ENCODE peak calls at places on chromosomes 12 and 14, in seven cellular contexts. R is M059J; U is ELF-1; F is heart left ventricle; M is naive thymus-derived CD4-positive, alpha-beta T cell; G is kidney glomerular epithelial cell; Z is stimulated activated CD4-positive, alpha-beta T cell treated with anti-CD3 and anti-CD28 coated beads, Interleukin-1b, Interleukin-23, amount 100 ng/mL, for 48 hours. C is an unnamed sample.

GRCh38 chr14:23379331-23380196 is 2.7 kb downstream of the CMTM5 start:
- DNase-seq in M (peak), R (peak), Z (peak), F (peak), G (no peak), U (peak), C (no peak)

GRCh38 chr14:57462551-57462950 is 31.1 kb downstream of the CCDC198 start:
- DNase-seq in G (no peak), R (peak), F (no peak), U (no peak), Z (no peak), M (no peak), C (no peak)

GRCh38 chr12:21190016-21190415 is 59.0 kb downstream of the SLCO1B1 start:
- DNase-seq in G (no peak), M (no peak), U (no peak), F (no peak), Z (no peak), R (no peak), C (no peak)

GRCh38 chr14:97298775-97299174 is 501.6 kb downstream of the VRK1 start:
- DNase-seq in M (no peak), U (no peak), R (no peak), F (no peak), G (no peak), Z (no peak), C (no peak)

GRCh38 chr14:76546426-76547221 is 170.7 kb downstream of the ESRRB start:
- DNase-seq in F (no peak), R (peak), G (peak), Z (peak), U (peak), M (no peak), C (peak)

GRCh38 chr14:103624860-103625259 is 4.2 kb upstream of the KLC1 start:
- DNase-seq in M (no peak), Z (peak), G (peak), F (peak), R (peak), U (peak), C (no peak)

GRCh38 chr12:130966443-130967030 is 12.8 kb downstream of the ADGRD1 start:
- DNase-seq in M (no peak), Z (no peak), R (no peak), G (no peak), F (no peak), U (no peak), C (no peak)

GRCh38 chr12:1501695-1502440 is 92.5 kb downstream of the FBXL14 start:
- DNase-seq in Z (no peak), F (no peak), U (no peak), M (no peak), G (no peak), R (no peak), C (no peak)

GRCh38 chr12:1360812-1361211 is 233.6 kb downstream of the FBXL14 start:
- DNase-seq in F (no peak), R (peak), Z (no peak), U (no peak), M (no peak), G (peak), C (peak)

GRCh38 chr14:60862283-60862682 is 118.6 kb downstream of the TRMT5 start:
- DNase-seq in F (peak), M (no peak), R (peak), U (no peak), Z (no peak), G (no peak), C (no peak)

GRCh38 chr12:4779749-4780148 is 59.5 kb downstream of the GALNT8 start:
- DNase-seq in G (no peak), Z (no peak), U (no peak), F (no peak), M (no peak), R (no peak), C (no peak)

GRCh38 chr12:60539592-60539991 is 943.8 kb downstream of the SLC16A7 start:
- DNase-seq in U (no peak), R (peak), G (no peak), Z (no peak), M (no peak), F (no peak), C (no peak)

GRCh38 chr12:116962197-116962596 is 51.4 kb downstream of the FBXW8 start:
- DNase-seq in F (no peak), M (no peak), R (no peak), U (no peak), G (no peak), Z (no peak), C (no peak)

GRCh38 chr14:99909500-99910064 is 116.4 kb downstream of the EML1 start:
- DNase-seq in F (no peak), R (no peak), M (no peak), Z (no peak), U (no peak), G (no peak), C (no peak)

GRCh38 chr14:80996049-80996901 is 40.9 kb downstream of the TSHR start:
- DNase-seq in U (peak), F (peak), R (peak), M (peak), Z (peak), G (peak), C (peak)

GRCh38 chr12:42360747-42361403 is 34.9 kb downstream of the PPHLN1 start:
- DNase-seq in R (peak), G (no peak), U (no peak), Z (no peak), M (no peak), F (no peak), C (no peak)

GRCh38 chr14:53458368-53458814 is 305.3 kb upstream of the DDHD1 start:
- DNase-seq in F (no peak), G (peak), R (peak), U (no peak), Z (no peak), M (no peak), C (peak)

GRCh38 chr12:132264086-132265010 is 65.0 kb downstream of the GALNT9 start:
- DNase-seq in R (no peak), F (no peak), G (no peak), M (no peak), U (no peak), Z (no peak), C (no peak)

GRCh38 chr12:117309276-117309885 is 52.0 kb downstream of the NOS1 start:
- DNase-seq in U (no peak), F (no peak), M (no peak), Z (no peak), G (no peak), R (no peak), C (no peak)

GRCh38 chr14:96629082-96629481 is 126.9 kb downstream of the PAPOLA start:
- DNase-seq in F (no peak), G (no peak), M (no peak), Z (no peak), R (no peak), U (no peak), C (no peak)

GRCh38 chr12:67647547-67648305 is 819 bp upstream of the DYRK2 start:
- DNase-seq in R (peak), M (peak), Z (peak), G (peak), F (peak), U (peak), C (no peak)

GRCh38 chr12:62720661-62721330 is 214.2 kb downstream of the PPM1H start:
- DNase-seq in R (peak), F (peak), M (no peak), Z (no peak), U (no peak), G (peak), C (no peak)

GRCh38 chr14:36619853-36620252 is 37.4 kb upstream of the NKX2-8 start:
- DNase-seq in F (no peak), Z (no peak), M (no peak), G (no peak), R (peak), U (no peak), C (peak)

GRCh38 chr12:121334513-121335343 is 17.5 kb downstream of the ANAPC5 start:
- DNase-seq in Z (no peak), R (peak), U (peak), G (peak), M (peak), F (no peak), C (peak)

GRCh38 chr12:10392394-10392930 is 2.6 kb upstream of the KLRK1 start:
- DNase-seq in U (no peak), R (peak), Z (no peak), M (no peak), G (no peak), F (peak), C (peak)

GRCh38 chr14:87896393-87897380 is 96.3 kb downstream of the GALC start:
- DNase-seq in U (no peak), F (no peak), M (peak), R (peak), G (peak), Z (no peak), C (peak)

GRCh38 chr14:24339284-24340151 is at the start of gene RIPK3:
- DNase-seq in Z (peak), M (peak), R (no peak), F (peak), U (no peak), G (no peak), C (no peak)

GRCh38 chr14:78130356-78130755 is 39.8 kb upstream of the NRXN3 start:
- DNase-seq in Z (no peak), F (no peak), U (no peak), G (no peak), R (no peak), M (no peak), C (no peak)

GRCh38 chr12:48542300-48542928 is 17.0 kb downstream of the OR8S1 start:
- DNase-seq in G (peak), Z (peak), F (no peak), M (peak), U (peak), R (peak), C (no peak)

GRCh38 chr12:124745891-124746570 is 117.6 kb downstream of the SCARB1 start:
- DNase-seq in G (peak), U (peak), R (peak), M (peak), F (peak), Z (no peak), C (no peak)

GRCh38 chr14:102949801-102950451 is 27.5 kb downstream of the AMN start:
- DNase-seq in U (no peak), Z (no peak), F (peak), M (no peak), G (no peak), R (no peak), C (no peak)

C was measured in HS-27A.